ENCODE peak calls at places on chromosomes 16 and 17, in seven cellular contexts. One of them, this sample, is unnamed.

GRCh38 chr16:81823111-81823510 is 44.0 kb downstream of the PLCG2 start:
- DNase-seq in SK-N-SH: no peak
- DNase-seq in GM12878: no peak
- DNase-seq in HepG2: no peak
- DNase-seq in H1: no peak
- DNase-seq in HCT116: no peak
- DNase-seq in K562: no peak
- DNase-seq in this sample: no peak

GRCh38 chr16:31108035-31108793 is at the start of gene BCKDK:
- DNase-seq in SK-N-SH: peak
- DNase-seq in HCT116: peak
- DNase-seq in GM12878: peak
- DNase-seq in H1: no peak
- DNase-seq in HepG2: peak
- DNase-seq in K562: peak
- DNase-seq in this sample: no peak

GRCh38 chr17:40727447-40728231 is 24.1 kb upstream of the KRT24 start:
- DNase-seq in GM12878: peak
- DNase-seq in K562: no peak
- DNase-seq in SK-N-SH: no peak
- DNase-seq in HCT116: no peak
- DNase-seq in H1: no peak
- DNase-seq in HepG2: no peak
- DNase-seq in this sample: no peak

GRCh38 chr17:65078441-65079160 is 22.1 kb upstream of the GNA13 start:
- DNase-seq in SK-N-SH: no peak
- DNase-seq in H1: no peak
- DNase-seq in GM12878: no peak
- DNase-seq in HCT116: no peak
- DNase-seq in HepG2: no peak
- DNase-seq in K562: no peak
- DNase-seq in this sample: no peak

GRCh38 chr17:37543527-37544122 is 53.9 kb downstream of the DUSP14 start:
- DNase-seq in K562: no peak
- DNase-seq in H1: no peak
- DNase-seq in HCT116: no peak
- DNase-seq in SK-N-SH: no peak
- DNase-seq in HepG2: no peak
- DNase-seq in GM12878: no peak
- DNase-seq in this sample: no peak

GRCh38 chr17:75695830-75696271 is 25.4 kb upstream of the ITGB4 start:
- DNase-seq in SK-N-SH: no peak
- DNase-seq in HepG2: no peak
- DNase-seq in HCT116: no peak
- DNase-seq in H1: no peak
- DNase-seq in GM12878: no peak
- DNase-seq in K562: no peak
- DNase-seq in this sample: no peak

GRCh38 chr17:705011-705410 is 9.6 kb downstream of the VPS53 start:
- DNase-seq in H1: no peak
- DNase-seq in K562: no peak
- DNase-seq in HepG2: no peak
- DNase-seq in HCT116: no peak
- DNase-seq in GM12878: no peak
- DNase-seq in SK-N-SH: no peak
- DNase-seq in this sample: no peak

GRCh38 chr17:76232342-76232741 is 8.0 kb downstream of the RNF157 start:
- DNase-seq in SK-N-SH: no peak
- DNase-seq in HCT116: no peak
- DNase-seq in K562: no peak
- DNase-seq in H1: no peak
- DNase-seq in HepG2: no peak
- DNase-seq in GM12878: no peak
- DNase-seq in this sample: peak

GRCh38 chr17:41906465-41907184 is 12.1 kb downstream of the ACLY start:
- DNase-seq in H1: no peak
- DNase-seq in K562: no peak
- DNase-seq in GM12878: no peak
- DNase-seq in HCT116: no peak
- DNase-seq in SK-N-SH: no peak
- DNase-seq in HepG2: no peak
- DNase-seq in this sample: no peak

GRCh38 chr16:11099672-11100195 is 155.4 kb downstream of the CLEC16A start:
- DNase-seq in GM12878: no peak
- DNase-seq in H1: no peak
- DNase-seq in HCT116: no peak
- DNase-seq in HepG2: no peak
- DNase-seq in K562: no peak
- DNase-seq in SK-N-SH: no peak
- DNase-seq in this sample: no peak

DNA sequence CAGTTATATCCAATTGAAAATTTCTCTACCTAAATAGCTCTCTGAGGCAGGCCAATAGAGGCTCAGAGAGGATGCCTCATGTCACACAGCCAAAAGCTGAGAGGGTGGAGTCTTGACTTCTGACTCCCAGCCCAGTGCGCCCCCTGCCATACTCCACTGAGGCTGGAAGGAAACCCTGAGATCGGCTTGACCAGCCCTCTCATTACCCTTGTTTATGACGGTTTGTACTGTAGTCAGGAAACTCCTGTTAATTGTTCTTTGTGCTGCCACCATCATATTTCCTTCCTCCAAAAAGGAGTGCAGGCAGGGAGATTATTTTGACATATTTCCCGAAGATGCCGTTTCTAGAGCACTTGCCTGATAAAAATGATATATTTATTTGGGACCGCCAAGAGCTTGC is 107.9 kb downstream of the AIPL1 start:
- DNase-seq in HepG2: no peak
- DNase-seq in H1: no peak
- DNase-seq in SK-N-SH: no peak
- DNase-seq in HCT116: no peak
- DNase-seq in GM12878: no peak
- DNase-seq in K562: no peak
- DNase-seq in this sample: no peak
- TF ChIP-seq SIN3A in HepG2: no peak
- TF ChIP-seq SIN3A in H1: no peak
- TF ChIP-seq SIN3A in SK-N-SH: no peak
- TF ChIP-seq SIN3A in HCT116: no peak
- TF ChIP-seq SIN3A in GM12878: no peak
- TF ChIP-seq SIN3A in K562: no peak
- TF ChIP-seq SIN3A in this sample: no peak

GRCh38 chr17:68182016-68182315 is 65.9 kb upstream of the AMZ2 start:
- DNase-seq in HCT116: no peak
- DNase-seq in GM12878: no peak
- DNase-seq in HepG2: no peak
- DNase-seq in K562: no peak
- DNase-seq in H1: no peak
- DNase-seq in SK-N-SH: no peak
- DNase-seq in this sample: no peak

GRCh38 chr17:68178831-68179230 is 69.0 kb upstream of the AMZ2 start:
- DNase-seq in HCT116: no peak
- DNase-seq in HepG2: no peak
- DNase-seq in SK-N-SH: no peak
- DNase-seq in K562: no peak
- DNase-seq in GM12878: no peak
- DNase-seq in H1: no peak
- DNase-seq in this sample: no peak

GRCh38 chr17:68184141-68184571 is 63.7 kb upstream of the AMZ2 start:
- DNase-seq in HCT116: no peak
- DNase-seq in H1: no peak
- DNase-seq in SK-N-SH: no peak
- DNase-seq in K562: no peak
- DNase-seq in HepG2: no peak
- DNase-seq in GM12878: no peak
- DNase-seq in this sample: no peak

GRCh38 chr17:68184816-68185436 is 62.9 kb upstream of the AMZ2 start:
- DNase-seq in K562: no peak
- DNase-seq in H1: no peak
- DNase-seq in HepG2: no peak
- DNase-seq in HCT116: no peak
- DNase-seq in SK-N-SH: no peak
- DNase-seq in GM12878: no peak
- DNase-seq in this sample: no peak

GRCh38 chr17:68182940-68183551 is 64.8 kb upstream of the AMZ2 start:
- DNase-seq in GM12878: no peak
- DNase-seq in HCT116: peak
- DNase-seq in HepG2: peak
- DNase-seq in K562: peak
- DNase-seq in SK-N-SH: no peak
- DNase-seq in H1: no peak
- DNase-seq in this sample: no peak
- TF ChIP-seq POLR2AphosphoS5 in GM12878: no peak
- TF ChIP-seq POLR2AphosphoS5 in HCT116: peak
- TF ChIP-seq POLR2AphosphoS5 in HepG2: no peak
- TF ChIP-seq POLR2AphosphoS5 in K562: no peak
- TF ChIP-seq POLR2AphosphoS5 in SK-N-SH: no peak
- TF ChIP-seq POLR2AphosphoS5 in H1: no peak
- TF ChIP-seq POLR2AphosphoS5 in this sample: no peak

DNA sequence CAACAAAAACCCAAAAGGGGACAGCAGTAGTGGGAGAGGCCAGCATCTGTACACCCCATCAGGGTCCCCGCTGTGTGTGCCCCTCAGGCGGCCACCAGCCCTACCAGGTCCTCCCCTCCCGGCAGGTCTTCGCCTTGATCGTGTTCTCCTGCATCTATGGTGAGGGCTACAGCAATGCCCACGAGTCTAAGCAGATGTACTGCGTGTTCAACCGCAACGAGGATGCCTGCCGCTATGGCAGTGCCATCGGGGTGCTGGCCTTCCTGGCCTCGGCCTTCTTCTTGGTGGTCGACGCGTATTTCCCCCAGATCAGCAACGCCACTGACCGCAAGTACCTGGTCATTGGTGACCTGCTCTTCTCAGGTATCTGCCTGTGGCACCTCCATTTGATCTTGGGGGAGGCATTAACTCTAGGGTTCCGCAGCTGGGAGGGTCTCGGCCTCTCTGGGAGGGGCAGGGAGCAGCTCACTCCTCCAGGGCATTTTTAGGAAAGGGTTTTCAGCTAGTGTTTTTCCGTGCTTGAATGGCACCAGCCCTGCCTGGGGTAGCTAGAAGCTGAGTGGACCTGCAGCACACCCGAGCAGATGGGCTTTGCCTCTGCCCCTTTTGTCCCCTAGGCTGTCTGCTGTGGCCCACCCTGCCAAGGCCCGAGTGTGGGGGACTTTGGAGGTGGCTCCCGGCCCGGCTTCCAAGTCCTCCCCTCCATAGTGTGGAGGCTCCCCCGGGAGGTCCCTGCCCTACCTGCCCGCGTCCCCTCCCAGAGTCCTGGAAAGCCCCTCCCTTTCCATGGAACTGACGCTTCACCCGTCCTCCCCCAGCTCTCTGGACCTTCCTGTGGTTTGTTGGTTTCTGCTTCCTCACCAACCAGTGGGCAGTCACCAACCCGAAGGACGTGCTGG is 2.6 kb downstream of the SYNGR2 start:
- DNase-seq in H1: no peak
- DNase-seq in K562: no peak
- DNase-seq in SK-N-SH: no peak
- DNase-seq in GM12878: no peak
- DNase-seq in HepG2: no peak
- DNase-seq in HCT116: no peak
- DNase-seq in this sample: no peak
- TF ChIP-seq SIN3A in H1: no peak
- TF ChIP-seq SIN3A in K562: no peak
- TF ChIP-seq SIN3A in SK-N-SH: no peak
- TF ChIP-seq SIN3A in GM12878: no peak
- TF ChIP-seq SIN3A in HepG2: no peak
- TF ChIP-seq SIN3A in HCT116: no peak
- TF ChIP-seq SIN3A in this sample: no peak

GRCh38 chr16:85066346-85066885 is 38.8 kb downstream of the KIAA0513 start:
- DNase-seq in H1: no peak
- DNase-seq in GM12878: no peak
- DNase-seq in HepG2: no peak
- DNase-seq in HCT116: no peak
- DNase-seq in K562: no peak
- DNase-seq in SK-N-SH: no peak
- DNase-seq in this sample: no peak

GRCh38 chr16:85064186-85064585 is 36.6 kb downstream of the KIAA0513 start:
- DNase-seq in HCT116: no peak
- DNase-seq in K562: no peak
- DNase-seq in HepG2: no peak
- DNase-seq in SK-N-SH: no peak
- DNase-seq in GM12878: no peak
- DNase-seq in H1: no peak
- DNase-seq in this sample: no peak

GRCh38 chr16:85067024-85067423 is 39.4 kb downstream of the KIAA0513 start:
- DNase-seq in H1: no peak
- DNase-seq in HepG2: no peak
- DNase-seq in HCT116: no peak
- DNase-seq in K562: no peak
- DNase-seq in GM12878: no peak
- DNase-seq in SK-N-SH: no peak
- DNase-seq in this sample: no peak

GRCh38 chr16:85062728-85063336 is 35.2 kb downstream of the KIAA0513 start:
- DNase-seq in GM12878: no peak
- DNase-seq in H1: no peak
- DNase-seq in K562: no peak
- DNase-seq in SK-N-SH: no peak
- DNase-seq in HepG2: no peak
- DNase-seq in HCT116: no peak
- DNase-seq in this sample: no peak

GRCh38 chr16:85065099-85065498 is 37.5 kb downstream of the KIAA0513 start:
- DNase-seq in GM12878: no peak
- DNase-seq in SK-N-SH: no peak
- DNase-seq in HepG2: no peak
- DNase-seq in K562: no peak
- DNase-seq in HCT116: no peak
- DNase-seq in H1: no peak
- DNase-seq in this sample: no peak
- TF ChIP-seq POLR2AphosphoS5 in GM12878: no peak
- TF ChIP-seq POLR2AphosphoS5 in SK-N-SH: no peak
- TF ChIP-seq POLR2AphosphoS5 in HepG2: no peak
- TF ChIP-seq POLR2AphosphoS5 in K562: no peak
- TF ChIP-seq POLR2AphosphoS5 in HCT116: no peak
- TF ChIP-seq POLR2AphosphoS5 in H1: no peak
- TF ChIP-seq POLR2AphosphoS5 in this sample: no peak

GRCh38 chr17:18921912-18922451 is 30.0 kb upstream of the SLC5A10 start:
- DNase-seq in HepG2: no peak
- DNase-seq in SK-N-SH: no peak
- DNase-seq in GM12878: peak
- DNase-seq in K562: no peak
- DNase-seq in H1: no peak
- DNase-seq in HCT116: no peak
- DNase-seq in this sample: no peak
- TF ChIP-seq SIN3A in HepG2: no peak
- TF ChIP-seq SIN3A in SK-N-SH: no peak
- TF ChIP-seq SIN3A in GM12878: no peak
- TF ChIP-seq SIN3A in K562: no peak
- TF ChIP-seq SIN3A in H1: no peak
- TF ChIP-seq SIN3A in HCT116: no peak
- TF ChIP-seq SIN3A in this sample: no peak

This sample was measured in Panc1.